ENCODE peak calls at places on chromosomes 16 and 17, in four cellular contexts. D is Peyer's patch, K is colonic mucosa, X is stomach. L is an unnamed sample.

GRCh38 chr16:87586201-87586782 is 16.0 kb upstream of the JPH3 start:
- DNase-seq in D (no peak), K (no peak), X (no peak), L (no peak)

GRCh38 chr17:41538565-41538991 is 10.5 kb upstream of the KRT19 start:
- DNase-seq in D (no peak), K (no peak), X (no peak), L (no peak)

GRCh38 chr16:17227278-17227677 is 243.5 kb downstream of the XYLT1 start:
- DNase-seq in D (peak; percentile 56), K (no peak), X (no peak), L (no peak)

GRCh38 chr16:8959921-8960787 is 3.6 kb downstream of the USP7 start:
- DNase-seq in D (no peak), K (peak; percentile 42), X (no peak), L (no peak)

GRCh38 chr16:6926341-6926740 is 406.3 kb upstream of the RBFOX1 start:
- DNase-seq in D (no peak), K (no peak), X (no peak), L (no peak)

GRCh38 chr17:64773836-64774761 is 112.0 kb upstream of the SMURF2 start:
- DNase-seq in D (peak; percentile 88), K (peak; percentile 90), X (peak; percentile 85), L (peak; percentile 57)

GRCh38 chr17:77473615-77474226 is 333.0 kb downstream of the SEC14L1 start:
- DNase-seq in D (no peak), K (no peak), X (no peak), L (no peak)

GRCh38 chr17:73071387-73071999 is 21.0 kb downstream of the SLC39A11 start:
- DNase-seq in D (no peak), K (no peak), X (no peak), L (no peak)

GRCh38 chr16:81004646-81005353 is 1.9 kb downstream of the CMC2 start:
- DNase-seq in D (no peak), K (peak; percentile 53), X (no peak), L (peak; percentile 54)

GRCh38 chr17:20280832-20281231 is 186.5 kb downstream of the LGALS9B start:
- DNase-seq in D (no peak), K (no peak), X (no peak), L (no peak)

GRCh38 chr16:66400503-66401380 is 26.4 kb upstream of the BEAN1 start:
- DNase-seq in D (no peak), K (no peak), X (no peak), L (no peak)

GRCh38 chr16:57041182-57042156 is 50.9 kb upstream of the CPNE2 start:
- DNase-seq in D (no peak), K (peak; percentile 28), X (peak; percentile 43), L (no peak)

DNA sequence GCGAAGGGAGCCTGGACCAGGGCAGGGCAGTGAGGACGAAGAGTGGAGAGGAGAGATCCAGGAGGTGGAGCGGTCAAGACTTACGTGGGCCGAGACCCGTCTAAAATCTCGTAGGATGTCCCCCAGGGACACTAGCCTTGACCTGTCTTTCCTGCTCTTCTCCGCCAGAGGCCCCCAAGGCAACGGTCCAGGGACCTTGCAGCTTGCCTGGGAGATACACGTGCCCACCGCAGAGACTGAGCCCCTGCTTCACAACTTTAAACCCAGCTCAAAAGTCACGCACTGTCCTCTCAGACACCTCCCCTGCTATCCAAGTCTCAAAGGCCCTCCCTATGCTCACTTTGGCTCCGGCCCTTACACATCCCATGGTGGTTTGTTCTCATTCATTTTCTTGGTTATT is 9.4 kb downstream of the TIGD7 start:
- DNase-seq in D (no peak), K (no peak), X (no peak), L (no peak)
- H3K9me3 ChIP-seq in D (peaks cover 6% of the 10 kb centered on the region), K (peaks cover 4% of the 10 kb centered on the region), X (peaks cover 98% of the 10 kb centered on the region), L (peaks cover 10% of the 10 kb centered on the region)

GRCh38 chr16:10566613-10567012 is 13.8 kb downstream of the EMP2 start:
- DNase-seq in D (no peak), K (no peak), X (no peak), L (no peak)
- H3K9me3 ChIP-seq in D (no peaks in the 10 kb centered on the region), K (no peaks in the 10 kb centered on the region), X (peaks cover 10% of the 10 kb centered on the region), L (no peaks in the 10 kb centered on the region)

GRCh38 chr16:35909351-35909954 is 2450.0 kb downstream of the TP53TG3F start:
- DNase-seq in D (no peak), K (no peak), X (no peak), L (no peak)
- H3K9me3 ChIP-seq in D (no peaks in the 10 kb centered on the region), K (no peaks in the 10 kb centered on the region), X (peaks cover 76% of the 10 kb centered on the region), L (no peaks in the 10 kb centered on the region)

DNA sequence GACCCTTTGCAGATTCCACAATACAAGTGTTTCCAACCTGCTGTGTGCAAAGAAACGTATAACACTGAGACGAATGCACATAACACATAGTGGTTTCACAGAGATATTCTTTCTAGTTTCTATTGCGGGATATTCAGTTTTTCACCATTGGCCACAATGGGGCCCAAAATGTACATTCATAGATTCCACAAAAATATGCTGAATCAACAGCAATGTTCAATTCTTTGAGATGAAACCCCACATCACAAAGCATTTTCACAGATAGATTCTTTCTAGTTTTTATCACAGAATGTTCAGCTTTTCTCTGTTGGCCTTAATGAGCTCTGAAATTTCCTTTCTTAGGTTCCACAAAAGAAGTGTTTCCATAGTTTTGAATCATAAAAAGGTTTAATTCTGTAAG is 2472.3 kb downstream of the TP53TG3F start:
- DNase-seq in D (no peak), K (no peak), X (no peak), L (no peak)
- H3K9me3 ChIP-seq in D (no peaks in the 10 kb centered on the region), K (peaks cover 4% of the 10 kb centered on the region), X (peaks cover 59% of the 10 kb centered on the region), L (peaks cover 5% of the 10 kb centered on the region)

GRCh38 chr16:63816304-63816703 is 1305.6 kb downstream of the CDH11 start:
- DNase-seq in D (no peak), K (no peak), X (no peak), L (no peak)

GRCh38 chr16:63808730-63809129 is 1313.1 kb downstream of the CDH11 start:
- DNase-seq in D (no peak), K (no peak), X (no peak), L (no peak)

DNA sequence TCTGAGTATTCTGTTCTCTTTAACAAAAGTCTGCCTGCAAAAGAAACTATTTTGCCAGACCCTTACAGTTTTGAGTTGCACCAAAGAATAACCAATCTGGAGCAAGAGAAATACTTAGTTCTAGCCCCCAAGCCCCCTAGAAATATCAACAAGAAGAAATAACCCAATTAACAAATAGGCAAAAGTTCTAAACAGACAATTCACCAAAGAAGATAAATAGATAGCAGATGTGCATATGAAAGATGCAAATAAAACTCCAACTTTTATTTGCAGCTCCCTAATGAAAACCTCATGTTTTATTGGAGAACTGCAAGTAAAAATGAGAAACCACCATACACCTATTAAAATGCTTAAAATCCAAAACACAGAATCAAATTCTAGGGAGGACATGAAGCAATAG is 1308.0 kb downstream of the CDH11 start:
- DNase-seq in D (no peak), K (no peak), X (no peak), L (no peak)
- H3K9me3 ChIP-seq in D (no peaks in the 10 kb centered on the region), K (no peaks in the 10 kb centered on the region), X (no peaks in the 10 kb centered on the region), L (no peaks in the 10 kb centered on the region)

DNA sequence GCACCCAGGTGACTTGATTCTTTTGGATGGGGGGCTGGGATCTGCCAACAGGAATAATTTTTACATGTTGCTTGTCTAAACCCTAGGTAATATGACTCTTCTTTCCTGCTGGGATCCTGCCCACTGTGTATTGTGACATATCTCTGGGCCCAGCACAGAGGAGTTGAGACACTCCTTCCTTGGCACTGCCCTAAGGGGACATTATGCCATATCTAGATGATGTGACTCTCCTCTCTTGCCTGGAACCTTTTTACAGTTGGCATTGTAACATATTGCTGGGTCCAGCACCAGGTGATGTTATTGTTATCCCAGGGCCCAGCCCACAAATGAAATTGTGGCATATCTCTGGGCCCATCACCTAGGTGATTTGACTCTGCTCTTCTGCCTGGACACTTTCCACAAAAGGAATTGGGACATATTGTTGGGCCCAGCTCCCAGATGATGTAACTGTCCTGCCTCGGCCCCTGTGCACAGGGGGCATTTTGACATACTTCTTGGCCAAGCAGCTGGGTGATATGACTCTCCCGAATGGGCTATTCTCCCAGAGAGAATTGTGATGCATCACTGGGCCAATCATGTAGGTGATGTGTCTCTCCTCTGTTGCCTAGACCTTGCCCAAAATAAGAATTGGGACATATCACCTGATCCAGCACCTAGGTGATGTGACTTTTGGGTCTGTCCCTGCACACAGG is 1837.7 kb downstream of the TP53TG3F start:
- DNase-seq in D (no peak), K (no peak), X (no peak), L (no peak)
- H3K9me3 ChIP-seq in D (no peaks in the 10 kb centered on the region), K (no peaks in the 10 kb centered on the region), X (no peaks in the 10 kb centered on the region), L (no peaks in the 10 kb centered on the region)

GRCh38 chr16:72442381-72443158 is 270.6 kb upstream of the PMFBP1 start:
- DNase-seq in D (no peak), K (no peak), X (no peak), L (no peak)

GRCh38 chr16:72443809-72444208 is 271.9 kb upstream of the PMFBP1 start:
- DNase-seq in D (no peak), K (no peak), X (no peak), L (no peak)

GRCh38 chr16:72434159-72434558 is 262.2 kb upstream of the PMFBP1 start:
- DNase-seq in D (no peak), K (no peak), X (no peak), L (no peak)

DNA sequence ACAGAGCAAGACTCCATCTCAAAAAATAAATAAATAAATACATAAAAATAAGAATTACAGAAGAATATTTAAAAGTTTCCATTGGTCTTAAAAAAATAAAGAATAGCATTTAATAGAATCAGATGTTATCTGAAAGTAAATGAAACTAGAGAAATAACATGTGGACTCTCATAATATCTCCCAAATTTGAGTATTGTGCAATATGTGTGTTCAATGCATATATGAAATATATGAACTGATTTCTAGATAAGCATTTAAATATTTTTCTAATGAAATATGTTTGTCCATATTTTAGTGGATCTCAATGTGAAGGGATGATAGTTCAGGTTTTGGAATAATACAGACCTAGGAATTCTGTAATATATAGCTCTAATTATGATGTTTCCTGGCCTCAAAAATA is 265.9 kb upstream of the PMFBP1 start:
- DNase-seq in D (no peak), K (no peak), X (no peak), L (no peak)
- H3K9me3 ChIP-seq in D (no peaks in the 10 kb centered on the region), K (no peaks in the 10 kb centered on the region), X (peaks cover 28% of the 10 kb centered on the region), L (peaks cover 15% of the 10 kb centered on the region)

GRCh38 chr16:50765866-50766265 is 24.0 kb downstream of the CYLD start:
- DNase-seq in D (no peak), K (no peak), X (no peak), L (no peak)
- H3K9me3 ChIP-seq in D (no peaks in the 10 kb centered on the region), K (no peaks in the 10 kb centered on the region), X (peaks cover 13% of the 10 kb centered on the region), L (peaks cover 11% of the 10 kb centered on the region)

L was measured in HAP-1.